ENCODE peak calls at places on chromosomes 16 and 17, in eight cellular contexts. I is cardiac muscle cell; G is stimulated activated CD8-positive, alpha-beta memory T cell treated with anti-CD3 and anti-CD28 coated beads, Interleukin-2, amount 100 ng/mL, for 48 hours; T is M059J; Q is stimulated activated CD4-positive, alpha-beta T cell treated with anti-CD3 and anti-CD28 coated beads, Interleukin-1b, Interleukin-23, amount 100 ng/mL, for 1 hour; E is AG09319; D is astrocyte of the cerebellum; L is IMR-90. P is an unnamed sample.

GRCh38 chr17:39618252-39618913 is 8.4 kb upstream of the PPP1R1B start:
- DNase-seq in I (no peak), G (no peak), T (no peak), Q (no peak), E (no peak), D (no peak), L (no peak), P (no peak)

GRCh38 chr17:6110592-6110991 is 40.4 kb downstream of the WSCD1 start:
- DNase-seq in I (no peak), G (no peak), T (peak), Q (no peak), E (no peak), D (peak), L (no peak), P (no peak)

GRCh38 chr16:88854306-88855111 is 2.2 kb downstream of the GALNS start:
- DNase-seq in I (no peak), G (no peak), T (no peak), Q (no peak), E (no peak), D (no peak), L (no peak), P (no peak)

GRCh38 chr17:58534901-58535421 is 20.5 kb upstream of the MTMR4 start:
- DNase-seq in I (no peak), G (no peak), T (peak), Q (no peak), E (no peak), D (no peak), L (peak), P (no peak)

GRCh38 chr16:72434159-72434558 is 262.2 kb upstream of the PMFBP1 start:
- DNase-seq in I (no peak), G (no peak), T (peak), Q (no peak), E (no peak), D (peak), L (peak), P (no peak)

GRCh38 chr17:58267347-58268324 is 13.1 kb downstream of the MPO start:
- DNase-seq in I (no peak), G (no peak), T (no peak), Q (no peak), E (no peak), D (no peak), L (no peak), P (no peak)

GRCh38 chr16:15654591-15654990 is 4.5 kb downstream of the NDE1 start:
- DNase-seq in I (no peak), G (no peak), T (no peak), Q (no peak), E (no peak), D (no peak), L (no peak), P (no peak)

GRCh38 chr16:65698943-65699342 is 577.1 kb upstream of the CDH11 start:
- DNase-seq in I (peak), G (no peak), T (peak), Q (no peak), E (peak), D (no peak), L (no peak), P (no peak)

GRCh38 chr16:88430524-88431446 is 22.3 kb upstream of the ZFPM1 start:
- DNase-seq in I (no peak), G (peak), T (no peak), Q (no peak), E (no peak), D (no peak), L (no peak), P (peak)

GRCh38 chr17:76056882-76057281 is 15.4 kb downstream of the SRP68 start:
- DNase-seq in I (no peak), G (no peak), T (no peak), Q (no peak), E (no peak), D (no peak), L (no peak), P (no peak)

GRCh38 chr17:75102385-75102821 is 7.4 kb upstream of the ARMC7 start:
- DNase-seq in I (no peak), G (no peak), T (no peak), Q (no peak), E (no peak), D (no peak), L (no peak), P (no peak)

GRCh38 chr16:87140211-87141200 is 176.7 kb downstream of the C16orf95 start:
- DNase-seq in I (no peak), G (no peak), T (no peak), Q (no peak), E (no peak), D (no peak), L (no peak), P (no peak)

GRCh38 chr17:81246679-81247338 is 7.7 kb downstream of the NDUFAF8 start:
- DNase-seq in I (no peak), G (no peak), T (no peak), Q (no peak), E (no peak), D (no peak), L (no peak), P (no peak)

GRCh38 chr16:67150833-67151396 is at the start of gene B3GNT9:
- DNase-seq in I (peak), G (no peak), T (peak), Q (no peak), E (no peak), D (no peak), L (peak), P (no peak)

P was measured in activated T-helper 2 cell treated with anti-CD3 and anti-CD28 coated beads, Interferon-gamma antibody, Interleukin-2, Interleukin-4, amounts not matched to agents 10 μg/mL and 5 μg/mL and 100 μg/mL, durations not matched to agents 14 hours and 24 hours and 36 hours.